ENCODE peak calls at places on chromosomes 7 and 10, in seven cellular contexts. J, T, Z, F, Q, P and I are unnamed samples.

GRCh38 chr7:28784166-28784870 is 173.8 kb downstream of the TRIL start:
- DNase-seq in J (no peak), F (no peak), P (no peak), T (no peak), Q (no peak), Z (no peak), I (peak)

GRCh38 chr7:126529833-126530232 is 722.9 kb downstream of the GRM8 start:
- DNase-seq in P (no peak), Q (no peak), Z (no peak), T (no peak), J (no peak), F (no peak), I (no peak)

GRCh38 chr7:135204876-135205275 is 6.5 kb downstream of the WDR91 start:
- DNase-seq in P (no peak), J (no peak), F (no peak), T (no peak), Z (no peak), Q (no peak), I (no peak)

GRCh38 chr7:2040201-2040892 is 192.4 kb downstream of the MAD1L1 start:
- DNase-seq in F (no peak), P (peak), Z (peak), T (no peak), J (no peak), Q (no peak), I (no peak)

GRCh38 chr7:64371116-64371515 is 57.4 kb downstream of the ZNF736 start:
- DNase-seq in F (no peak), Q (no peak), P (no peak), J (no peak), Z (no peak), T (no peak), I (no peak)

GRCh38 chr10:78365711-78366110 is 332.0 kb downstream of the RPS24 start:
- DNase-seq in T (no peak), F (no peak), P (no peak), Q (no peak), Z (no peak), J (no peak), I (no peak)

GRCh38 chr7:159024280-159024951 is 120.3 kb downstream of the VIPR2 start:
- DNase-seq in J (no peak), Z (peak), T (peak), F (no peak), P (peak), Q (no peak), I (no peak)

GRCh38 chr10:33661580-33662269 is 327.3 kb upstream of the NRP1 start:
- DNase-seq in P (peak), Q (no peak), J (peak), Z (peak), T (no peak), F (no peak), I (no peak)

GRCh38 chr10:63630928-63631685 is 109.9 kb downstream of the REEP3 start:
- DNase-seq in Q (no peak), J (no peak), Z (no peak), F (no peak), P (no peak), T (no peak), I (peak)

GRCh38 chr7:13979671-13980438 is 9.6 kb downstream of the ETV1 start:
- DNase-seq in Q (no peak), P (no peak), Z (no peak), F (no peak), J (no peak), T (no peak), I (peak)

GRCh38 chr7:8255680-8256656 is 6.0 kb downstream of the ICA1 start:
- DNase-seq in J (no peak), T (no peak), P (no peak), Q (no peak), F (peak), Z (no peak), I (no peak)

GRCh38 chr7:39501358-39501757 is 64.8 kb upstream of the YAE1 start:
- DNase-seq in T (no peak), P (no peak), J (no peak), F (no peak), Z (no peak), Q (no peak), I (no peak)

GRCh38 chr7:105473163-105473562 is 48.9 kb downstream of the PUS7 start:
- DNase-seq in T (no peak), F (no peak), P (no peak), Q (no peak), J (no peak), Z (no peak), I (peak)

GRCh38 chr10:3948843-3949242 is 163.8 kb upstream of the KLF6 start:
- DNase-seq in J (peak), Q (peak), T (no peak), P (no peak), F (no peak), Z (no peak), I (peak)